ENCODE peak calls at places on chromosomes 6 and 20, in eight cellular contexts. K is aorta, G is psoas muscle, R is IMR-90, V is hepatocyte, P is A673, Z is breast epithelium, B is PC-3. H is an unnamed sample.

GRCh38 chr6:120587381-120587780 is 746.9 kb downstream of the TBC1D32 start:
- DNase-seq in K (no peak), G (no peak), R (no peak), V (no peak), P (no peak), Z (no peak), B (no peak), H (no peak)

GRCh38 chr6:148780918-148781436 is 34.1 kb downstream of the UST start:
- DNase-seq in K (no peak), G (no peak), R (no peak), V (no peak), P (no peak), Z (no peak), B (no peak), H (no peak)

GRCh38 chr6:7805828-7806227 is 79.9 kb downstream of the BMP6 start:
- DNase-seq in K (no peak), G (no peak), R (no peak), V (no peak), P (no peak), Z (no peak), B (no peak), H (no peak)

GRCh38 chr6:143049611-143050010 is 11.1 kb upstream of the AIG1 start:
- DNase-seq in K (no peak), G (no peak), R (no peak), V (no peak), P (no peak), Z (no peak), B (no peak), H (no peak)

GRCh38 chr6:53750112-53750511 is 44.7 kb upstream of the LRRC1 start:
- DNase-seq in K (no peak), G (no peak), R (no peak), V (no peak), P (no peak), Z (no peak), B (no peak), H (no peak)

GRCh38 chr6:168088161-168089106 is 9.4 kb upstream of the FRMD1 start:
- DNase-seq in K (no peak), G (peak; percentile 43), R (peak; percentile 74), V (peak; percentile 89), P (no peak), Z (no peak), B (no peak), H (peak; percentile 80)

GRCh38 chr6:129446272-129446851 is 263.6 kb downstream of the ARHGAP18 start:
- DNase-seq in K (no peak), G (no peak), R (no peak), V (no peak), P (no peak), Z (no peak), B (no peak), H (no peak)

GRCh38 chr6:34919651-34920050 is 30.6 kb downstream of the ANKS1A start:
- DNase-seq in K (no peak), G (no peak), R (peak; percentile 38), V (no peak), P (peak; percentile 64), Z (no peak), B (peak; percentile 24), H (no peak)

GRCh38 chr20:20393207-20393606 is 25.3 kb downstream of the INSM1 start:
- DNase-seq in K (no peak), G (no peak), R (peak; percentile 89), V (no peak), P (no peak), Z (no peak), B (no peak), H (no peak)

GRCh38 chr6:11605507-11605905 is 68.0 kb downstream of the TMEM170B start:
- DNase-seq in K (no peak), G (no peak), R (no peak), V (no peak), P (no peak), Z (no peak), B (no peak), H (peak; percentile 24)

GRCh38 chr20:48176139-48176538 is 390.9 kb upstream of the SULF2 start:
- DNase-seq in K (no peak), G (no peak), R (no peak), V (no peak), P (no peak), Z (no peak), B (no peak), H (no peak)

GRCh38 chr6:15304337-15305078 is 58.6 kb downstream of the JARID2 start:
- DNase-seq in K (no peak), G (no peak), R (no peak), V (no peak), P (no peak), Z (no peak), B (no peak), H (no peak)

GRCh38 chr6:15464211-15464725 is 198.6 kb downstream of the DTNBP1 start:
- DNase-seq in K (no peak), G (peak; percentile 60), R (no peak), V (no peak), P (peak; percentile 46), Z (no peak), B (peak; percentile 54), H (peak; percentile 83)

GRCh38 chr6:152508477-152508876 is 128.7 kb downstream of the SYNE1 start:
- DNase-seq in K (no peak), G (no peak), R (no peak), V (no peak), P (no peak), Z (no peak), B (no peak), H (no peak)

GRCh38 chr20:11544029-11544678 is 373.5 kb upstream of the BTBD3 start:
- DNase-seq in K (no peak), G (no peak), R (peak; percentile 75), V (peak; percentile 69), P (peak; percentile 85), Z (no peak), B (peak; percentile 94), H (peak; percentile 58)

GRCh38 chr6:70860044-70860443 is 96.8 kb downstream of the B3GAT2 start:
- DNase-seq in K (no peak), G (no peak), R (peak; percentile 44), V (no peak), P (no peak), Z (no peak), B (peak; percentile 14), H (no peak)

GRCh38 chr20:24870876-24871275 is 78.2 kb upstream of the CST7 start:
- DNase-seq in K (no peak), G (no peak), R (no peak), V (no peak), P (no peak), Z (no peak), B (no peak), H (no peak)
- H3K27ac ChIP-seq in K (no peak overlapping the region), G (no peak overlapping the region), R (no peak overlapping the region), V (no peak overlapping the region), P (no peak overlapping the region), Z (no peak overlapping the region), B (no peak overlapping the region), H (no peak overlapping the region)

DNA sequence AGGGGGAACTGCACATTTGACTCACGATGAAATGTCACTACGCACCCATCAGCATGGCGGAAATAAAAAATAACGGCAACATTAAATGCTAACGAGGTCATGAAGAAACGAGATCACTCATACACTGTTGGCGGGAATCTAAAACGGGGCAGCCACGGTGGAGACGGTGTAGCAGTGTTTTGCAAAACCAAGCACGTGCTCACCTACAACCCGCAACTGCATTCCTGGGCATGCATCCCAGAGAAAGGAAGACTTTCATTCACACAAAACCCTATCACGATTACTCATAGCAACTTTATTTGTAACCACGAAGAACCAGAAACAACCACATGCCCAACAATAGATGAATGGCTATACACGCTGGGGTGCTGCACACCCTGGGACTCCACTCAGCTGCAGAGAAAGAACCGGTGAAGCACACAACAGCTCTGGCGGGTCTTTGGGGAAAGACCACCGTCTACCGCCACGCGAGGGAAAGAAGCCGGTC is 77.0 kb downstream of the YTHDF1 start:
- DNase-seq in K (peak; percentile 48), G (peak; percentile 14), R (no peak), V (no peak), P (no peak), Z (no peak), B (peak; percentile 84), H (no peak)
- H3K27me3 ChIP-seq in K (no peaks in the 10 kb centered on the region), G (no peaks in the 10 kb centered on the region), R (peaks cover 19% of the 10 kb centered on the region), V (peaks cover 5% of the 10 kb centered on the region), P (peaks cover 69% of the 10 kb centered on the region), Z (no peaks in the 10 kb centered on the region), B (peaks cover 53% of the 10 kb centered on the region), H (peaks cover 5% of the 10 kb centered on the region)

DNA sequence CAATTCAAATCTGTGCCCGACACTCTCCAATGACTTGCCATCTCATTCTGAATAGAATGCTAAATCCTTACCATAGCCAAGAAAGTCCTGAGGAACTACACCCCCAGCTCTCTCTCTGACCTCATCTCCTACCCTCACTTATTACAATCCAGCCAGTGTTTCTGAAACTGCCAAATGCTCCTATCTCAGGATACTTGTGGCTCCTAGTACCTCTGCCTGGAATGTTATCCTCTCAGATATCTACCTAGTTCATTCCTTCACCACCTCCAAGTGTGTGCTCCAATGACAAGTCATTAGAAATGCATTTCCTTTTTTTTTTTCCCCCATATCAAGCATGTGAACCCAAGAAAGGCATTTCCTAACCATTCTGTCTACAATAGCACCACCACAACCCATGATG is 24.4 kb downstream of the ZNF184 start:
- DNase-seq in K (no peak), G (no peak), R (no peak), V (no peak), P (no peak), Z (no peak), B (no peak), H (no peak)
- H3K9me3 ChIP-seq in K (peaks cover 14% of the 10 kb centered on the region), G (peaks cover 83% of the 10 kb centered on the region), R (peaks cover 47% of the 10 kb centered on the region), V (peaks cover 52% of the 10 kb centered on the region), P (peaks cover 72% of the 10 kb centered on the region), Z (peaks cover 68% of the 10 kb centered on the region), B (peaks cover 63% of the 10 kb centered on the region), H (peaks cover 80% of the 10 kb centered on the region)

GRCh38 chr6:26457796-26458688 is at the start of gene BTN2A1:
- DNase-seq in K (peak; percentile 81), G (peak; percentile 81), R (peak; percentile 95), V (peak; percentile 93), P (peak; percentile 96), Z (peak; percentile 64), B (peak; percentile 94), H (peak; percentile 92)

GRCh38 chr6:26454641-26455040 is 3.1 kb upstream of the BTN2A1 start:
- DNase-seq in K (no peak), G (no peak), R (peak; percentile 52), V (no peak), P (no peak), Z (no peak), B (no peak), H (no peak)

GRCh38 chr6:26457407-26457795 is 354 bp upstream of the BTN2A1 start:
- DNase-seq in K (peak; percentile 78), G (peak; percentile 56), R (no peak), V (peak; percentile 45), P (no peak), Z (no peak), B (no peak), H (peak; percentile 79)

GRCh38 chr6:26452631-26453030 is 5.1 kb upstream of the BTN2A1 start:
- DNase-seq in K (no peak), G (no peak), R (no peak), V (no peak), P (no peak), Z (no peak), B (no peak), H (no peak)

DNA sequence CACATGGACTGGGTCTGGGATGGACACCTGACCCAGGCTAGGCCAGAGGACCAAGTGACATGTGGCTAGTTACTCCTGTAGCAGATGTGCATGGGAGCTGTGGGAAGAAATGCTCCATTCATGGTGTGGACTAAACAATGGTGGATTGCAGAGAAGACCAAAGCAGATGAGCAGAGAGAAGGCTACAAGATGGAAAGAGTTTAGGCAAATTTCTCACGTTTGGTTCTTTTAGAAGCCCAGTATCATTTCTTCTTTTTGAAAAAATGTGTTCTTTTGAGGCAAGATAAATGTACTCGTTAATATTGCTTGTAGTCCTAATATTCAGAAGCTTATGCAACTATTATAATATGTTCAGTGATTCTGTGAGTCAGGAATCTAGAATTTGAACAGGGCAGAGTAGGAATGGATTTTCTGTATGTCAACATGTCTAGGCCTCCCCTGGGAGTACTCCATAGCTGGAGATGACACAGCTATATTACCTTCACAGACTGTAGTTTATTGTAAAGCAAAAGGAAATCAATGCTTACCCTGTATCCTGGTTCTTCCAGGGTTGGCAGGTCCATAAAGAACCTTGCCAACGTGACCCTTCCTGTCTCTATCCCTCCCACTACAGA is 2.3 kb upstream of the BTN2A1 start:
- DNase-seq in K (no peak), G (no peak), R (no peak), V (no peak), P (no peak), Z (no peak), B (no peak), H (no peak)
- H3K27ac ChIP-seq in K (no peak overlapping the region), G (no peak overlapping the region), R (no peak overlapping the region), V (no peak overlapping the region), P (no peak overlapping the region), Z (no peak overlapping the region), B (no peak overlapping the region), H (no peak overlapping the region)

H was measured in endodermal cell.